ENCODE peak calls at places on chromosome 19, in six cellular contexts. J is neuronal stem cell, F is trophoblast cell, M is IMR-90, H is mesendoderm, I is H1. S is an unnamed sample.

GRCh38 chr19:17441241-17442135 is 7.0 kb downstream of the TMEM221 start:
- DNase-seq in J (no peak), F (no peak), M (no peak), H (peak), I (no peak), S (peak)

GRCh38 chr19:42529248-42529764 is 1.0 kb upstream of the CEACAM1 start:
- DNase-seq in J (peak), F (peak), M (peak), H (peak), I (peak), S (peak)

GRCh38 chr19:43555185-43555770 is 20.0 kb downstream of the XRCC1 start:
- DNase-seq in J (peak), F (peak), M (peak), H (peak), I (peak), S (peak)

GRCh38 chr19:33580026-33580644 is 41.6 kb upstream of the CHST8 start:
- DNase-seq in J (no peak), F (no peak), M (no peak), H (no peak), I (no peak), S (no peak)

GRCh38 chr19:35344511-35345031 is 3.1 kb upstream of the FFAR1 start:
- DNase-seq in J (no peak), F (no peak), M (no peak), H (no peak), I (no peak), S (peak)

GRCh38 chr19:43620061-43621001 is 902 bp upstream of the ZNF428 start:
- DNase-seq in J (no peak), F (no peak), M (no peak), H (no peak), I (no peak), S (no peak)

GRCh38 chr19:41225238-41226052 is 6.4 kb downstream of the AXL start:
- DNase-seq in J (no peak), F (peak), M (peak), H (peak), I (peak), S (peak)

GRCh38 chr19:55157064-55157908 is at the start of gene TNNI3:
- DNase-seq in J (no peak), F (no peak), M (no peak), H (no peak), I (no peak), S (no peak)

GRCh38 chr19:49566302-49566701 is 14.1 kb downstream of the NOSIP start:
- DNase-seq in J (no peak), F (no peak), M (no peak), H (no peak), I (no peak), S (no peak)

GRCh38 chr19:23273022-23273593 is 22.9 kb upstream of the ZNF724 start:
- DNase-seq in J (no peak), F (no peak), M (no peak), H (no peak), I (no peak), S (no peak)

GRCh38 chr19:48636859-48637448 is at the start of gene DBP:
- DNase-seq in J (no peak), F (no peak), M (no peak), H (no peak), I (no peak), S (peak)

GRCh38 chr19:17183271-17183757 is 31.8 kb upstream of the USE1 start:
- DNase-seq in J (no peak), F (no peak), M (no peak), H (peak), I (no peak), S (no peak)

GRCh38 chr19:1854542-1855039 is 6.3 kb upstream of the REXO1 start:
- DNase-seq in J (no peak), F (no peak), M (no peak), H (peak), I (no peak), S (peak)

GRCh38 chr19:1066748-1067340 is at the start of gene ARHGAP45:
- DNase-seq in J (no peak), F (no peak), M (no peak), H (peak), I (no peak), S (no peak)

GRCh38 chr19:41398042-41398403 is 405 bp downstream of the BCKDHA start:
- DNase-seq in J (no peak), F (no peak), M (no peak), H (no peak), I (no peak), S (no peak)

GRCh38 chr19:5588906-5589676 is 21.3 kb upstream of the TINCR start:
- DNase-seq in J (no peak), F (no peak), M (no peak), H (peak), I (no peak), S (no peak)

GRCh38 chr19:43984687-43985000 is 656 bp downstream of the ZNF155 start:
- DNase-seq in J (no peak), F (no peak), M (no peak), H (no peak), I (no peak), S (no peak)

GRCh38 chr19:29622191-29623070 is 16.3 kb downstream of the POP4 start:
- DNase-seq in J (no peak), F (peak), M (no peak), H (peak), I (no peak), S (peak)

GRCh38 chr19:38233740-38234251 is 9.8 kb upstream of the DPF1 start:
- DNase-seq in J (peak), F (peak), M (peak), H (peak), I (no peak), S (peak)

GRCh38 chr19:10544242-10544752 is 593 bp downstream of the ATG4D start:
- DNase-seq in J (no peak), F (no peak), M (no peak), H (peak), I (no peak), S (no peak)

GRCh38 chr19:55647732-55648656 is at the start of gene CCDC106:
- DNase-seq in J (peak), F (no peak), M (peak), H (peak), I (no peak), S (peak)

GRCh38 chr19:46862974-46863632 is 2.3 kb downstream of the ARHGAP35 start:
- DNase-seq in J (no peak), F (no peak), M (no peak), H (peak), I (no peak), S (no peak)

GRCh38 chr19:43532962-43533545 is at the start of gene ZNF575:
- DNase-seq in J (peak), F (peak), M (peak), H (peak), I (peak), S (peak)

GRCh38 chr19:23283925-23284324 is 33.7 kb upstream of the ZNF724 start:
- DNase-seq in J (no peak), F (peak), M (peak), H (peak), I (peak), S (peak)

GRCh38 chr19:31340059-31341025 is 8.9 kb downstream of the TSHZ3 start:
- DNase-seq in J (no peak), F (no peak), M (peak), H (no peak), I (no peak), S (peak)

GRCh38 chr19:29758863-29759262 is 43.8 kb upstream of the C19orf12 start:
- DNase-seq in J (no peak), F (no peak), M (no peak), H (no peak), I (no peak), S (no peak)

GRCh38 chr19:43636121-43636683 is 3.4 kb downstream of the CADM4 start:
- DNase-seq in J (peak), F (no peak), M (no peak), H (peak), I (no peak), S (peak)

GRCh38 chr19:42443944-42444398 is 1.2 kb upstream of the CXCL17 start:
- DNase-seq in J (no peak), F (no peak), M (no peak), H (no peak), I (no peak), S (no peak)

DNA sequence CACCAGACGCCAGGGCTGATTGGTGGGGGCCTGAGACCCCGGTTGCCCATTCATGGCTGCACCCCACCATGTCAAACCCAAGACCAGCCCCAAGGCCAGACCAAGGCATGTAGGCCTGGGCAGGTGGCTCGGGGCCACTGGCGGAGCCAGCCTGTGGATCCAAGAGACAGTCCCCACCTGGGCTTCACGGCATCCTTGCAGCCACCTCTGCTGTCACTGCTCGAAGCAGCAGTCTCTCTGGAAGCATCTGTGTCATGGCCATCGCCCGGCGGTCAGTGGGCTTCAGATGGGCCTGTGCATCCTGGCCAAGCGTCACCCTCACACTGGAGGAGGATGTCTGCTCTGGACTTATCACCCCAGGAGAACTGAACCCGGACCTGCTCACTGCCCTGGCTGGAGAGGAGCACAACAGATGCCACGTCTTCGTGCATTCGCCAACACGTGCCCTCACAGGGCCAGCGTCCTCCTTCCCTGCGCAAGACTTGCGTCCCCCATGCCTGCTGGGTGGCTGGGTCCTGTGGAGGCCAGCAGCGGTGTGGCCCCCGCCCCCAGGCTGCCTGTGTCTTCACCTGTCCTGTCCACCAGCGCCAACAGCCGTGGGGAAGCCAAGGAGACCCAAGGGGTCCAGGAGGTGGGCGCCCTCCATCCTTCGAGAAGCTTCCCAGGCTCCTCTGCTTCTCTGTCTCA is 3.6 kb upstream of the TEKTIP1 start:
- DNase-seq in J (no peak), F (no peak), M (no peak), H (no peak), I (no peak), S (no peak)
- H3K27ac ChIP-seq in J (no peak), F (no peak), M (no peak), H (no peak), I (no peak), S (no peak)

DNA sequence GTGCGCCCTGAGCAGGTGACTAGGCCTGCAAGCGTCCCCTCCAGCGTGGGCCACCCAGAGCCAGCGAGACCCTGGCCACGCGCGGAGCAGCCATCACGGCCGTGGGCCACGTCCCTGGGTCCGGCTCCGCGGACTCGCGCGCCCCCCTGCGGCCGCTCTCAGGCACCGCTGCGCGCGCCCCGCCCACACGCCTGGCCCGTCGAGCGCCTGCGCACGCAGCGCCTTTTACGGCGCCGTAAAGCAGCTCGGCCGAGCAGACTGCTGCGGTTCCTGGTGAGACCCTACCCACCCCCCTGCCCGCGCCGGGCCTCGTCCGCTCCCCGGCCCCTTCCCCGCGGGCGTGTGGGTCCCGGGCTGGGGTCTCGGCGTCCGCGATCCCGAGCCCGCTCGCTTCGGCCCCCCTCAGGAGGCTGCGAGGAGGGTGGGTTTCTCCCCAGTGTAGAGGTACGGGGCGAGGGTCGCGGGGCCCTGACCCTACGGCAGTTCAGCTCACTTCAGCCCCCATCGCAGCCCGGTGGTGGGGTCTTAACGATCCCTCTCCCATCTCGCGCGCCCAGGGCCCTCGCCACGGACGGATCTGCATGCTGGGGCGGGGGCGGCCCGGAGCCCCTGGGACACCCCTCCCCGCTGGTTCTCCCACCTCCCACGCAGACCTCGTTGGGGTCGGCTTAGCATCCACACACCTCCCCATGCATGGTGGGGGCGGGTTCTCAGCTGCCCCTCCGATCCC is at the start of gene TRAPPC5:
- DNase-seq in J (peak), F (peak), M (peak), H (peak), I (peak), S (peak)
- H4K8ac ChIP-seq in J (peak), F (peak), M (peak), H (no peak), I (peak), S (no peak)

DNA sequence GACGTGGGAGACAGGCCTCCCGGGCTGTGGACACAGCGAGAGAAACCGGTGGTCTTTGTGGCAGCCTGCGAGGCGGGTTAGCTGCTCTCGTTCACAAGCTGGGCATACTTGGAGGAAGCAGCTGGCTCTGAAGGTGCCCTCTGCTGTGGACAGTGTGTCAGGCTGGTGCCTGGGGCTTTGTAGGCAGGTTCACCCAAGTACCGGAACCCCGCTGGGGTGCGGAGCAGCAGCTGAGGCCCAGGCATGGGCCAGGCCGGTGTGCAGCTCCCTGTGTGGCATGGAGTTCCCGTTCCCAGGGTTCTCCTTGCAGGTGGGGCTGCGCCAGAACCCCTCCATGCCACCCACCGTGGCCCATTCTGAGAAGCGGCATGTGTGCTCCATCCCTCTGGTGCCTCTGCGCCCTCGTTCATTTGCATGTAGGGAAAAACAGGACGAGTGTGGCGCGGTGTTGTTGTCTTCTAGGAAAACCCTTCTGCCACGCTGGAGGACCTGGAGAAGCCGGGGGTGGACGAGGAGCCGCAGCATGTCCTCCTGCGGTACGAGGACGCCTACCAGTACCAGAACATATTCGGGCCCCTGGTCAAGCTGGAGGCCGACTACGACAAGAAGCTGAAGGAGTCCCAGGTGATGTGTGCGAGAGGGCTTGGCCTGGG is 20.0 kb downstream of the UPF1 start:
- DNase-seq in J (no peak), F (no peak), M (no peak), H (no peak), I (no peak), S (no peak)
- H3K27ac ChIP-seq in J (no peak), F (no peak), M (no peak), H (no peak), I (no peak), S (no peak)

GRCh38 chr19:45599286-45599685 is 2.7 kb downstream of the GPR4 start:
- DNase-seq in J (no peak), F (no peak), M (no peak), H (no peak), I (no peak), S (no peak)

GRCh38 chr19:45600340-45600885 is 1.6 kb downstream of the GPR4 start:
- DNase-seq in J (no peak), F (no peak), M (no peak), H (no peak), I (no peak), S (no peak)

GRCh38 chr19:45598267-45599011 is 3.6 kb downstream of the GPR4 start:
- DNase-seq in J (no peak), F (no peak), M (no peak), H (no peak), I (no peak), S (no peak)

GRCh38 chr19:45595814-45596213 is 6.2 kb downstream of the GPR4 start:
- DNase-seq in J (no peak), F (no peak), M (peak), H (no peak), I (no peak), S (no peak)

GRCh38 chr19:45597425-45598111 is 4.4 kb downstream of the GPR4 start:
- DNase-seq in J (no peak), F (no peak), M (no peak), H (no peak), I (no peak), S (no peak)
- H4K8ac ChIP-seq in J (no peak), F (no peak), M (peak), H (no peak), I (no peak), S (no peak)

GRCh38 chr19:16133818-16134217 is 9.7 kb upstream of the HSH2D start:
- DNase-seq in J (no peak), F (no peak), M (no peak), H (no peak), I (no peak), S (no peak)
- H3K27ac ChIP-seq in J (no peak), F (no peak), M (no peak), H (no peak), I (no peak), S (no peak)

GRCh38 chr19:52139291-52140076 is at the start of gene ZNF616:
- DNase-seq in J (peak), F (peak), M (peak), H (peak), I (peak), S (peak)

GRCh38 chr19:52140077-52140710 is 456 bp upstream of the ZNF616 start:
- DNase-seq in J (no peak), F (no peak), M (no peak), H (no peak), I (no peak), S (no peak)

GRCh38 chr19:52142001-52142595 is 2.4 kb upstream of the ZNF616 start:
- DNase-seq in J (no peak), F (peak), M (no peak), H (no peak), I (no peak), S (no peak)

GRCh38 chr19:52138614-52139290 is 986 bp downstream of the ZNF616 start:
- DNase-seq in J (no peak), F (no peak), M (peak), H (peak), I (peak), S (peak)
- H4K8ac ChIP-seq in J (no peak), F (peak), M (peak), H (no peak), I (peak), S (no peak)

GRCh38 chr19:13058951-13059660 is 43.6 kb downstream of the LYL1 start:
- DNase-seq in J (no peak), F (no peak), M (no peak), H (no peak), I (no peak), S (no peak)

GRCh38 chr19:13060233-13060963 is 42.3 kb downstream of the LYL1 start:
- DNase-seq in J (no peak), F (no peak), M (no peak), H (no peak), I (no peak), S (no peak)

GRCh38 chr19:13063461-13064091 is 39.1 kb downstream of the LYL1 start:
- DNase-seq in J (no peak), F (no peak), M (no peak), H (no peak), I (no peak), S (no peak)

GRCh38 chr19:13062317-13062716 is 40.3 kb downstream of the LYL1 start:
- DNase-seq in J (no peak), F (no peak), M (no peak), H (no peak), I (no peak), S (no peak)

GRCh38 chr19:13060964-13061927 is 41.4 kb downstream of the LYL1 start:
- DNase-seq in J (peak), F (peak), M (peak), H (peak), I (no peak), S (peak)
- H3K27ac ChIP-seq in J (no peak), F (no peak), M (peak), H (no peak), I (no peak), S (no peak)